ENCODE peak calls at places on chromosome 9, in eight cellular contexts. S, X, F, E, D, B, Z and L are unnamed samples.

GRCh38 chr9:68545033-68545705 is 4.5 kb upstream of the TMEM252 start:
- DNase-seq in S (no peak), X (no peak), F (no peak), E (no peak), D (no peak), B (no peak), Z (no peak), L (no peak)

GRCh38 chr9:89179535-89179919 is 909 bp upstream of the SHC3 start:
- DNase-seq in S (peak; percentile 38), X (peak; percentile 76), F (no peak), E (no peak), D (no peak), B (no peak), Z (no peak), L (no peak)

GRCh38 chr9:4324513-4324912 is 24.6 kb upstream of the GLIS3 start:
- DNase-seq in S (no peak), X (peak; percentile 89), F (no peak), E (no peak), D (no peak), B (no peak), Z (no peak), L (no peak)

GRCh38 chr9:130974697-130975096 is 34.3 kb upstream of the LAMC3 start:
- DNase-seq in S (no peak), X (no peak), F (peak; percentile 5), E (no peak), D (no peak), B (no peak), Z (no peak), L (no peak)

GRCh38 chr9:106286249-106286648 is 576.7 kb upstream of the ZNF462 start:
- DNase-seq in S (peak; percentile 84), X (peak; percentile 29), F (no peak), E (no peak), D (no peak), B (no peak), Z (peak; percentile 63), L (no peak)

GRCh38 chr9:82590845-82591244 is 472.1 kb downstream of the RASEF start:
- DNase-seq in S (no peak), X (no peak), F (no peak), E (no peak), D (no peak), B (no peak), Z (no peak), L (no peak)

GRCh38 chr9:36623280-36623679 is 50.6 kb downstream of the MELK start:
- DNase-seq in S (no peak), X (peak; percentile 51), F (no peak), E (no peak), D (no peak), B (no peak), Z (no peak), L (no peak)

GRCh38 chr9:132108728-132109127 is 29.1 kb upstream of the MED27 start:
- DNase-seq in S (no peak), X (no peak), F (no peak), E (no peak), D (no peak), B (no peak), Z (no peak), L (no peak)

GRCh38 chr9:89522261-89522978 is 24.5 kb upstream of the SEMA4D start:
- DNase-seq in S (no peak), X (no peak), F (peak; percentile 58), E (peak; percentile 78), D (peak; percentile 49), B (peak; percentile 62), Z (no peak), L (no peak)

GRCh38 chr9:20997503-20998076 is 33.9 kb downstream of the HACD4 start:
- DNase-seq in S (no peak), X (no peak), F (no peak), E (peak; percentile 7), D (no peak), B (no peak), Z (no peak), L (no peak)

GRCh38 chr9:27726244-27727141 is 153.2 kb upstream of the C9orf72 start:
- DNase-seq in S (peak; percentile 90), X (peak; percentile 73), F (peak; percentile 70), E (peak; percentile 59), D (peak; percentile 52), B (no peak), Z (peak; percentile 80), L (no peak)

GRCh38 chr9:73006986-73007385 is 54.1 kb upstream of the ALDH1A1 start:
- DNase-seq in S (no peak), X (no peak), F (no peak), E (no peak), D (no peak), B (no peak), Z (no peak), L (no peak)

GRCh38 chr9:114000671-114001409 is 77.3 kb downstream of the AMBP start:
- DNase-seq in S (no peak), X (no peak), F (no peak), E (no peak), D (peak; percentile 20), B (no peak), Z (no peak), L (peak; percentile 51)

GRCh38 chr9:129335456-129336129 is 157.5 kb upstream of the IER5L start:
- DNase-seq in S (no peak), X (no peak), F (peak; percentile 76), E (no peak), D (peak; percentile 50), B (no peak), Z (no peak), L (no peak)

GRCh38 chr9:111891910-111892499 is 4.6 kb upstream of the UGCG start:
- DNase-seq in S (no peak), X (no peak), F (no peak), E (no peak), D (peak; percentile 82), B (no peak), Z (no peak), L (no peak)

GRCh38 chr9:68685770-68686169 is 19.3 kb upstream of the PIP5K1B start:
- DNase-seq in S (peak; percentile 20), X (no peak), F (peak; percentile 58), E (peak; percentile 54), D (peak; percentile 53), B (no peak), Z (no peak), L (no peak)

GRCh38 chr9:89919171-89919681 is 314.4 kb downstream of the GADD45G start:
- DNase-seq in S (peak; percentile 72), X (no peak), F (peak; percentile 67), E (peak; percentile 59), D (peak; percentile 42), B (no peak), Z (peak; percentile 43), L (no peak)

GRCh38 chr9:91197232-91198181 is 164.2 kb downstream of the AUH start:
- DNase-seq in S (no peak), X (peak; percentile 100), F (peak; percentile 98), E (no peak), D (peak; percentile 86), B (no peak), Z (no peak), L (peak; percentile 88)

GRCh38 chr9:127360829-127361228 is 36.1 kb upstream of the SLC2A8 start:
- DNase-seq in S (peak; percentile 21), X (peak; percentile 63), F (no peak), E (no peak), D (peak; percentile 20), B (no peak), Z (no peak), L (no peak)

GRCh38 chr9:125956102-125956501 is 208.9 kb downstream of the PBX3 start:
- DNase-seq in S (no peak), X (no peak), F (no peak), E (no peak), D (no peak), B (no peak), Z (no peak), L (no peak)

GRCh38 chr9:27784999-27785713 is 211.9 kb upstream of the C9orf72 start:
- DNase-seq in S (no peak), X (no peak), F (no peak), E (peak; percentile 33), D (no peak), B (no peak), Z (no peak), L (no peak)

GRCh38 chr9:120438111-120438510 is 141.9 kb downstream of the CDK5RAP2 start:
- DNase-seq in S (no peak), X (peak; percentile 36), F (no peak), E (no peak), D (no peak), B (no peak), Z (no peak), L (no peak)

GRCh38 chr9:121782514-121783110 is 131.2 kb downstream of the DAB2IP start:
- DNase-seq in S (no peak), X (no peak), F (no peak), E (no peak), D (peak; percentile 19), B (no peak), Z (no peak), L (no peak)

GRCh38 chr9:127122176-127123151 is at the start of gene ANGPTL2:
- DNase-seq in S (peak; percentile 97), X (peak; percentile 98), F (peak; percentile 73), E (peak; percentile 42), D (peak; percentile 73), B (no peak), Z (peak; percentile 66), L (peak; percentile 91)

GRCh38 chr9:71383308-71383707 is 261.9 kb upstream of the TRPM3 start:
- DNase-seq in S (peak; percentile 86), X (no peak), F (no peak), E (no peak), D (no peak), B (no peak), Z (no peak), L (no peak)

GRCh38 chr9:116658265-116658664 is 28.8 kb upstream of the TRIM32 start:
- DNase-seq in S (no peak), X (no peak), F (no peak), E (no peak), D (no peak), B (no peak), Z (no peak), L (no peak)

GRCh38 chr9:134303601-134304000 is 22.7 kb upstream of the RXRA start:
- DNase-seq in S (no peak), X (no peak), F (no peak), E (no peak), D (no peak), B (no peak), Z (no peak), L (no peak)

GRCh38 chr9:121944741-121945191 is 148.3 kb downstream of the TTLL11 start:
- DNase-seq in S (no peak), X (peak; percentile 59), F (no peak), E (no peak), D (no peak), B (no peak), Z (no peak), L (no peak)

GRCh38 chr9:113361304-113362018 is 12.1 kb downstream of the BSPRY start:
- DNase-seq in S (no peak), X (peak; percentile 19), F (no peak), E (peak; percentile 59), D (no peak), B (no peak), Z (no peak), L (no peak)